ENCODE peak calls at places on chromosomes 7 and 10, in ten cellular contexts. H is HepG2, U is GM23338, I is esophagus muscularis mucosa, V is sigmoid colon, G is stomach, L is upper lobe of left lung, C is K562, Q is H1, Z is HCT116. Y is an unnamed sample.

GRCh38 chr10:99930731-99931550 is 78.8 kb downstream of the DNMBP start:
- DNase-seq in H (peak), U (peak), I (no peak), V (no peak), G (peak), L (no peak), C (no peak), Q (no peak), Z (peak), Y (no peak)

GRCh38 chr10:128863823-128864405 is 603.1 kb upstream of the MGMT start:
- DNase-seq in H (no peak), U (no peak), I (peak), V (no peak), G (no peak), L (no peak), C (no peak), Q (no peak), Z (no peak), Y (no peak)

GRCh38 chr7:37449621-37450020 is 957 bp upstream of the ELMO1 start:
- DNase-seq in H (no peak), U (peak), I (no peak), V (no peak), G (no peak), L (no peak), C (no peak), Q (no peak), Z (no peak), Y (no peak)

GRCh38 chr7:155459133-155459866 is 1.4 kb downstream of the EN2 start:
- DNase-seq in H (no peak), U (peak), I (no peak), V (no peak), G (no peak), L (no peak), C (no peak), Q (no peak), Z (no peak), Y (no peak)

GRCh38 chr7:120841608-120842007 is 16.3 kb downstream of the TSPAN12 start:
- DNase-seq in H (no peak), U (no peak), I (no peak), V (no peak), G (no peak), L (no peak), C (no peak), Q (no peak), Z (no peak), Y (no peak)

GRCh38 chr10:3652886-3653285 is 132.1 kb downstream of the KLF6 start:
- DNase-seq in H (no peak), U (no peak), I (no peak), V (no peak), G (no peak), L (no peak), C (no peak), Q (no peak), Z (no peak), Y (no peak)

GRCh38 chr7:142053988-142054387 is 57.5 kb upstream of the MGAM2 start:
- DNase-seq in H (no peak), U (no peak), I (no peak), V (no peak), G (no peak), L (no peak), C (no peak), Q (no peak), Z (no peak), Y (no peak)

GRCh38 chr7:120997902-120998301 is 9.4 kb downstream of the CPED1 start:
- DNase-seq in H (no peak), U (no peak), I (no peak), V (peak), G (no peak), L (no peak), C (no peak), Q (no peak), Z (no peak), Y (no peak)

GRCh38 chr7:98056580-98056979 is 50.1 kb upstream of the LMTK2 start:
- DNase-seq in H (no peak), U (no peak), I (no peak), V (no peak), G (no peak), L (no peak), C (no peak), Q (no peak), Z (no peak), Y (no peak)

GRCh38 chr7:46283852-46284251 is 362.8 kb upstream of the IGFBP3 start:
- DNase-seq in H (no peak), U (peak), I (no peak), V (no peak), G (no peak), L (no peak), C (no peak), Q (no peak), Z (no peak), Y (no peak)

GRCh38 chr10:103554488-103555320 is 61.2 kb downstream of the NEURL1 start:
- DNase-seq in H (peak), U (peak), I (no peak), V (peak), G (peak), L (peak), C (peak), Q (no peak), Z (no peak), Y (no peak)

GRCh38 chr10:70253878-70254765 is 20.9 kb upstream of the PPA1 start:
- DNase-seq in H (no peak), U (no peak), I (no peak), V (no peak), G (no peak), L (no peak), C (no peak), Q (no peak), Z (no peak), Y (no peak)

DNA sequence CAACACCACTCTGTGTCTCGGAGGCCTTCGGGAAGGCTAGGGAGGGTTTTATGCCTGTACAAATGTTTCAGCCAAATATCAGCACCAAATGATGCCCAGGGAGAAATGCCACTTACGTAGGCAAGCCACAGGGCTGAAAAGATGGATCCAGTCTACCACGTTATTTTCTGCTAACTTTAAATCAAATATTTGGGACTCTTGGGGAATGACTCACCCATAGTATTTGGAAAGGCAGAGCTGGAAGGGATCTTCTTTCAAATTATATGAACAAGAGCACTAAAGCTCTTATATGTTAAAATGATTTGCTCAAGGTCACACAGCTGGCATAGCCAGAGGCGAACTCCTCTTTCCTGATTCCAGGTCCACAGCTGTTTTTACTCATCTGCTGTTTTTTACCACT is 591.4 kb downstream of the SORCS1 start:
- DNase-seq in H (no peak), U (no peak), I (no peak), V (no peak), G (no peak), L (no peak), C (no peak), Q (no peak), Z (no peak), Y (no peak)
- H3K27ac ChIP-seq in H (no peak), U (no peak), I (no peak), V (no peak), G (no peak), L (no peak), C (no peak), Q (no peak), Z (no peak), Y (no peak)

GRCh38 chr7:110568932-110569331 is 522.0 kb upstream of the LRRN3 start:
- DNase-seq in H (no peak), U (no peak), I (no peak), V (no peak), G (no peak), L (no peak), C (no peak), Q (no peak), Z (peak), Y (no peak)
- TF ChIP-seq POLR2AphosphoS5 in H (no peak), U (no peak), I (no peak), V (no peak), G (no peak), L (no peak), C (no peak), Q (no peak), Z (no peak), Y (no peak)

DNA sequence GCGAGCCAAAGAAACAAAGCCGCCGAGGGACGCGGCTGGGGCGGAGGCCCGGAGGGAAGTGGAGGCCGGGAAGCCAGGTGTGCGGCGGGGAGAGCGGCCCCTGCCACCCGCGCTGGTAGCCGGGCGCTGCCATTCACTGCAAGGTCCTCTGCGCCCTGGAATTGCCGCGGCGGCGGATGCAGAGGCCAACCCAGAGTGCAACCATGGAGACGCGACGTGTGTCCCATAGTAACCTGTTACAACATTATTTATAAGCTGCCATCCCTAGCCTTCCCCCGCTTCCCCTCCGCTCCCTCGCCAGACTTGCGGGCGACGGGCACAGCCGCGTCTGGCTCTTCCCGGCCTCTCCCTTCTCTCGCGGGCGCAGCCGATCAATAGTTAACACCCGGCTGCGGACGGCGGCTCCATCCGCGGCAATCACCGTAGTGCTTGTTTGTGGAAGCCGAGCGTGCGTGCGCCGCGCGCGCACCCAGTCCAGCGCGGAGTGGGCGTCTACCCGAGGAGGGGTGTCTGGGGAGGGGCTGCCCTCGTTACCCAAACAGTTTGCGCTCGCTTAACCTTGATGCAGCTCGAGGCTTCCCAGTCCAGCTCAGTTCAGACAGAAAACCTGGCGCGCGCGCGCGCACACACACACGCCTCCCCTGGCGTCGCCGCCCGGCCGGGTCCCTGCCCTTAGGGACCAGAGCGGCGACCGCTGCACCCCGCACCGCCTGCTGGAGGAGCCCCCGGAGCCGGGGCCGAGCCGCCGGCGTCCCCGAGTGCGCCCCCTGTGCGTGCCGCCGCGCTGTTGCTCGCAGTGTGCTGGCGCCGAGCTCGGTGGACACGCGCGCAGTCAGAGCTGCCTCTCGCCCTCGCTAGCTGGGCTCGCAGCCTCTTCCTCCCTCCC is 165.4 kb upstream of the DPP6 start:
- DNase-seq in H (no peak), U (no peak), I (no peak), V (peak), G (no peak), L (peak), C (no peak), Q (no peak), Z (no peak), Y (no peak)
- H3K4me3 ChIP-seq in H (no peak), U (no peak), I (peak), V (peak), G (peak), L (peak), C (no peak), Q (peak), Z (no peak), Y (peak)

GRCh38 chr7:96991850-96992623 is 13.3 kb upstream of the DLX6 start:
- DNase-seq in H (no peak), U (peak), I (peak), V (no peak), G (no peak), L (peak), C (no peak), Q (no peak), Z (no peak), Y (no peak)
- H3K27ac ChIP-seq in H (no peak), U (no peak), I (no peak), V (no peak), G (no peak), L (no peak), C (no peak), Q (no peak), Z (no peak), Y (no peak)

GRCh38 chr10:119686465-119687191 is 35.4 kb downstream of the BAG3 start:
- DNase-seq in H (peak), U (peak), I (no peak), V (peak), G (peak), L (peak), C (peak), Q (peak), Z (peak), Y (peak)
- TF ChIP-seq POLR2AphosphoS5 in H (no peak), U (no peak), I (peak), V (no peak), G (peak), L (no peak), C (no peak), Q (peak), Z (no peak), Y (no peak)

DNA sequence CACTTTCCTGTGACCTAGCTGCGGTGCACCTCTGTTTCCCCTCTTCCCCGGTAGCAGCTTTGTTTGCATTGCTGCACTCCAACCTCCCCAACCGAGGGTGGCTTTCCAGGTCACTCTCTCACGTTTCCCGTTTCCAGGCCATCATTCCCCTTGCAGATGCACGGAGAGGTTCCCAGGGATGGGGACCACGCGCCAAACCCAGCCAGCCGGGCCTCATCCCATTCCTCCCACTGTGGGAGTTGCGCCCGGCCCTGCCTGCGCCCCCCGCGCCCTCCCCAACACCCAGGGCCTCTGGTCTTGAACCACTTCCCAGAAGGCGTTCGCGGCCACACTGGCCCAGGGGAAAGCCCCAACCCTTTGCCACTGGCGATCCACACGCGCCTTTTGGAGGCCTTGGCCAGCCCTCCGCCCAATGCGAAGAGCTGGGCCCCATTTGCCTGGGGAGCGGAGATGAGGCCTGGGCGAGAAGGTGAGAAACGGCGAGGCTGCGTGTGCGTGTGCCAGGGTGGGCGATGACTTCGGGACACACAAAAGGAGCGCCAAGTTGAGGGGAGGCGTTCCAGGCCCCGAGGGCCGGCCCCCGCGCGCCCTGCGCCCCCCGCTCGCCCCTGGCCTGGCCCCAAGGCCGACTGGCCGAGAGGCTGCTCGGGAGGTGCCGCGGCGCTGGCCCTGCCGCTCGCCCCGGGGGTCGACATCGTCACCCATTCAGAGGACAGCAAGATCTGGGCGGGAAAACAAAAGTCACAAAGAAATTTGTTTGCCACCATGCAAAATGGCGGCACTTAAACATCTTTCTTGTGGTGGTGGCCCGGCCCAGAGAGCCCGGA is 15.9 kb downstream of the SKIDA1 start:
- DNase-seq in H (no peak), U (peak), I (no peak), V (no peak), G (no peak), L (peak), C (no peak), Q (no peak), Z (no peak), Y (no peak)
- H3K4me3 ChIP-seq in H (no peak), U (peak), I (peak), V (peak), G (peak), L (peak), C (no peak), Q (peak), Z (no peak), Y (peak)

Y was measured in suprapubic skin.